ENCODE peak calls at places on chromosome 4, in seven cellular contexts. One of them, this sample, is unnamed.

GRCh38 chr4:170139764-170140163 is 50.0 kb upstream of the AADAT start:
- DNase-seq in tibial artery: no peak
- DNase-seq in WERI-Rb-1: no peak
- DNase-seq in CD8-positive, alpha-beta T cell: no peak
- DNase-seq in dorsolateral prefrontal cortex: no peak
- DNase-seq in mammary epithelial cell: peak; percentile 71
- DNase-seq in cardiac muscle cell: peak; percentile 5
- DNase-seq in this sample: no peak

GRCh38 chr4:24857996-24858395 is 54.8 kb downstream of the CCDC149 start:
- DNase-seq in tibial artery: no peak
- DNase-seq in WERI-Rb-1: no peak
- DNase-seq in CD8-positive, alpha-beta T cell: no peak
- DNase-seq in dorsolateral prefrontal cortex: no peak
- DNase-seq in mammary epithelial cell: no peak
- DNase-seq in cardiac muscle cell: peak; percentile 59
- DNase-seq in this sample: no peak

GRCh38 chr4:136150046-136150445 is 1382.2 kb downstream of the PCDH18 start:
- DNase-seq in tibial artery: no peak
- DNase-seq in WERI-Rb-1: no peak
- DNase-seq in CD8-positive, alpha-beta T cell: no peak
- DNase-seq in dorsolateral prefrontal cortex: no peak
- DNase-seq in mammary epithelial cell: no peak
- DNase-seq in cardiac muscle cell: no peak
- DNase-seq in this sample: no peak

GRCh38 chr4:48025005-48025404 is 8.4 kb downstream of the NIPAL1 start:
- DNase-seq in tibial artery: no peak
- DNase-seq in WERI-Rb-1: no peak
- DNase-seq in CD8-positive, alpha-beta T cell: no peak
- DNase-seq in dorsolateral prefrontal cortex: no peak
- DNase-seq in mammary epithelial cell: no peak
- DNase-seq in cardiac muscle cell: peak; percentile 39
- DNase-seq in this sample: no peak

GRCh38 chr4:183158062-183158461 is 59.0 kb downstream of the WWC2 start:
- DNase-seq in tibial artery: no peak
- DNase-seq in WERI-Rb-1: no peak
- DNase-seq in CD8-positive, alpha-beta T cell: no peak
- DNase-seq in dorsolateral prefrontal cortex: no peak
- DNase-seq in mammary epithelial cell: no peak
- DNase-seq in cardiac muscle cell: peak; percentile 87
- DNase-seq in this sample: no peak

GRCh38 chr4:41753942-41754341 is 5.4 kb upstream of the PHOX2B start:
- DNase-seq in tibial artery: no peak
- DNase-seq in WERI-Rb-1: no peak
- DNase-seq in CD8-positive, alpha-beta T cell: no peak
- DNase-seq in dorsolateral prefrontal cortex: no peak
- DNase-seq in mammary epithelial cell: no peak
- DNase-seq in cardiac muscle cell: no peak
- DNase-seq in this sample: no peak

GRCh38 chr4:103400405-103400804 is 202.3 kb upstream of the CENPE start:
- DNase-seq in tibial artery: no peak
- DNase-seq in WERI-Rb-1: no peak
- DNase-seq in CD8-positive, alpha-beta T cell: no peak
- DNase-seq in dorsolateral prefrontal cortex: no peak
- DNase-seq in mammary epithelial cell: peak; percentile 91
- DNase-seq in cardiac muscle cell: peak; percentile 1
- DNase-seq in this sample: no peak

GRCh38 chr4:128844931-128845330 is 35.4 kb downstream of the JADE1 start:
- DNase-seq in tibial artery: peak; percentile 92
- DNase-seq in WERI-Rb-1: no peak
- DNase-seq in CD8-positive, alpha-beta T cell: no peak
- DNase-seq in dorsolateral prefrontal cortex: no peak
- DNase-seq in mammary epithelial cell: no peak
- DNase-seq in cardiac muscle cell: no peak
- DNase-seq in this sample: no peak

GRCh38 chr4:88027611-88028608 is 20.5 kb downstream of the PKD2 start:
- DNase-seq in tibial artery: no peak
- DNase-seq in WERI-Rb-1: no peak
- DNase-seq in CD8-positive, alpha-beta T cell: no peak
- DNase-seq in dorsolateral prefrontal cortex: no peak
- DNase-seq in mammary epithelial cell: peak; percentile 95
- DNase-seq in cardiac muscle cell: peak; percentile 81
- DNase-seq in this sample: no peak
- H3K4me3 ChIP-seq in tibial artery: no peak overlapping the region
- H3K4me3 ChIP-seq in WERI-Rb-1: no peak overlapping the region
- H3K4me3 ChIP-seq in CD8-positive, alpha-beta T cell: no peak overlapping the region
- H3K4me3 ChIP-seq in dorsolateral prefrontal cortex: no peak overlapping the region
- H3K4me3 ChIP-seq in mammary epithelial cell: no peak overlapping the region
- H3K4me3 ChIP-seq in cardiac muscle cell: no peak overlapping the region
- H3K4me3 ChIP-seq in this sample: no peak overlapping the region

GRCh38 chr4:184816962-184817361 is 8.8 kb downstream of the ACSL1 start:
- DNase-seq in tibial artery: no peak
- DNase-seq in WERI-Rb-1: no peak
- DNase-seq in CD8-positive, alpha-beta T cell: no peak
- DNase-seq in dorsolateral prefrontal cortex: no peak
- DNase-seq in mammary epithelial cell: no peak
- DNase-seq in cardiac muscle cell: no peak
- DNase-seq in this sample: no peak
- H3K27ac ChIP-seq in tibial artery: no peak overlapping the region
- H3K27ac ChIP-seq in WERI-Rb-1: no peak overlapping the region
- H3K27ac ChIP-seq in CD8-positive, alpha-beta T cell: no peak overlapping the region
- H3K27ac ChIP-seq in dorsolateral prefrontal cortex: no peak overlapping the region
- H3K27ac ChIP-seq in mammary epithelial cell: no peak overlapping the region
- H3K27ac ChIP-seq in cardiac muscle cell: peak overlapping the region; percentile 89
- H3K27ac ChIP-seq in this sample: peak overlapping the region; percentile 91

GRCh38 chr4:3786196-3786869 is 20.1 kb downstream of the ADRA2C start:
- DNase-seq in tibial artery: no peak
- DNase-seq in WERI-Rb-1: no peak
- DNase-seq in CD8-positive, alpha-beta T cell: no peak
- DNase-seq in dorsolateral prefrontal cortex: peak; percentile 67
- DNase-seq in mammary epithelial cell: no peak
- DNase-seq in cardiac muscle cell: no peak
- DNase-seq in this sample: peak; percentile 66
- TF ChIP-seq CTCF in tibial artery: peak; percentile 24
- TF ChIP-seq CTCF in WERI-Rb-1: no peak
- TF ChIP-seq CTCF in CD8-positive, alpha-beta T cell: no peak
- TF ChIP-seq CTCF in dorsolateral prefrontal cortex: peak; percentile 50
- TF ChIP-seq CTCF in mammary epithelial cell: no peak
- TF ChIP-seq CTCF in cardiac muscle cell: no peak
- TF ChIP-seq CTCF in this sample: no peak

GRCh38 chr4:158836828-158837449 is 68.1 kb downstream of the FNIP2 start:
- DNase-seq in tibial artery: no peak
- DNase-seq in WERI-Rb-1: no peak
- DNase-seq in CD8-positive, alpha-beta T cell: no peak
- DNase-seq in dorsolateral prefrontal cortex: no peak
- DNase-seq in mammary epithelial cell: no peak
- DNase-seq in cardiac muscle cell: no peak
- DNase-seq in this sample: no peak

GRCh38 chr4:158841540-158841939 is 72.7 kb downstream of the FNIP2 start:
- DNase-seq in tibial artery: no peak
- DNase-seq in WERI-Rb-1: no peak
- DNase-seq in CD8-positive, alpha-beta T cell: no peak
- DNase-seq in dorsolateral prefrontal cortex: no peak
- DNase-seq in mammary epithelial cell: no peak
- DNase-seq in cardiac muscle cell: peak; percentile 43
- DNase-seq in this sample: no peak

GRCh38 chr4:158837527-158838141 is 68.8 kb downstream of the FNIP2 start:
- DNase-seq in tibial artery: no peak
- DNase-seq in WERI-Rb-1: no peak
- DNase-seq in CD8-positive, alpha-beta T cell: no peak
- DNase-seq in dorsolateral prefrontal cortex: no peak
- DNase-seq in mammary epithelial cell: no peak
- DNase-seq in cardiac muscle cell: no peak
- DNase-seq in this sample: no peak

GRCh38 chr4:158835456-158836369 is 66.9 kb downstream of the FNIP2 start:
- DNase-seq in tibial artery: no peak
- DNase-seq in WERI-Rb-1: no peak
- DNase-seq in CD8-positive, alpha-beta T cell: no peak
- DNase-seq in dorsolateral prefrontal cortex: no peak
- DNase-seq in mammary epithelial cell: no peak
- DNase-seq in cardiac muscle cell: no peak
- DNase-seq in this sample: no peak

DNA sequence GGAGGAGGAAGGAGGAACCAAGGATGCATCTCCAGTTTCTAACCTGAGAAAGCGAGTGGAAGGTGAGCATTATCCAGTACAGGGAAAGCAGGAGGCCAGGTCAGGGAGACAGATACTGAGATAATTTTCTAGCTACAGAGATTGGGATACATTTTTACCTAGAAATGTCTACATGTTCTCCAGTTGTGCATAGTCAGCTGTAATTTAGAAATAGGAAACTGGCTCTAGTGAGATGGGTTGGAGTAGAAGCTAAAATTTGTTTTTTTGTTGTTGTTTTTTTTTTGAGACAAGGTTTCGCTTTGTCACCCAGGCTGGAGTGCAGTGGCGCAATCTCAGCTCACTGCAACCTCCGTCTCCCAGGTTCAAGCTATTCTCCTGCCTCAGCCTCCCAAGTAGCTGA is 71.3 kb downstream of the FNIP2 start:
- DNase-seq in tibial artery: no peak
- DNase-seq in WERI-Rb-1: no peak
- DNase-seq in CD8-positive, alpha-beta T cell: no peak
- DNase-seq in dorsolateral prefrontal cortex: no peak
- DNase-seq in mammary epithelial cell: no peak
- DNase-seq in cardiac muscle cell: no peak
- DNase-seq in this sample: no peak
- H3K4me3 ChIP-seq in tibial artery: no peak overlapping the region
- H3K4me3 ChIP-seq in WERI-Rb-1: no peak overlapping the region
- H3K4me3 ChIP-seq in CD8-positive, alpha-beta T cell: no peak overlapping the region
- H3K4me3 ChIP-seq in dorsolateral prefrontal cortex: no peak overlapping the region
- H3K4me3 ChIP-seq in mammary epithelial cell: no peak overlapping the region
- H3K4me3 ChIP-seq in cardiac muscle cell: no peak overlapping the region
- H3K4me3 ChIP-seq in this sample: no peak overlapping the region

GRCh38 chr4:21948347-21949072 is at the start of gene KCNIP4:
- DNase-seq in tibial artery: no peak
- DNase-seq in WERI-Rb-1: peak; percentile 69
- DNase-seq in CD8-positive, alpha-beta T cell: no peak
- DNase-seq in dorsolateral prefrontal cortex: peak; percentile 55
- DNase-seq in mammary epithelial cell: peak; percentile 34
- DNase-seq in cardiac muscle cell: peak; percentile 9
- DNase-seq in this sample: peak; percentile 72
- H3K27ac ChIP-seq in tibial artery: no peak within 1 kb of the TSS
- H3K27ac ChIP-seq in WERI-Rb-1: peak within 1 kb of the TSS; percentile 81
- H3K27ac ChIP-seq in CD8-positive, alpha-beta T cell: no peak within 1 kb of the TSS
- H3K27ac ChIP-seq in dorsolateral prefrontal cortex: no peak within 1 kb of the TSS
- H3K27ac ChIP-seq in mammary epithelial cell: no peak within 1 kb of the TSS
- H3K27ac ChIP-seq in cardiac muscle cell: no peak within 1 kb of the TSS
- H3K27ac ChIP-seq in this sample: no peak within 1 kb of the TSS